ENCODE peak calls at places on chromosome 19, in five cellular contexts. V, U, L, B and P are unnamed samples. For H3K27me3, the result is how much of the 10 kb centered on the place peaks cover.

GRCh38 chr19:45506991-45507863 is at the start of gene VASP:
- DNase-seq in V (no peak), B (peak), U (peak), L (peak), P (peak)

GRCh38 chr19:15404097-15404779 is 14.6 kb downstream of the AKAP8L start:
- DNase-seq in V (no peak), B (no peak), U (no peak), L (no peak), P (no peak)

GRCh38 chr19:51887522-51888498 is at the start of gene ZNF577:
- DNase-seq in U (peak), L (peak), V (peak), B (peak), P (peak)

GRCh38 chr19:41386442-41386841 is 10.1 kb downstream of the TMEM91 start:
- DNase-seq in L (no peak), V (no peak), U (no peak), B (peak), P (no peak)

GRCh38 chr19:6246174-6247006 is 33.4 kb downstream of the MLLT1 start:
- DNase-seq in U (no peak), V (no peak), B (no peak), L (no peak), P (no peak)

GRCh38 chr19:8526345-8527062 is 12.5 kb upstream of the ZNF414 start:
- DNase-seq in U (peak), B (peak), V (peak), L (peak), P (peak)

GRCh38 chr19:40740747-40741146 is 9.5 kb downstream of the ACTMAP start:
- DNase-seq in U (no peak), V (no peak), B (peak), L (no peak), P (no peak)

GRCh38 chr19:8631425-8631819 is 989 bp downstream of the NFILZ start:
- DNase-seq in V (no peak), B (no peak), U (no peak), L (peak), P (peak)

GRCh38 chr19:1275976-1276619 is 768 bp downstream of the FAM174C start:
- DNase-seq in U (no peak), B (no peak), V (no peak), L (no peak), P (no peak)

GRCh38 chr19:42175952-42176648 is 41.4 kb downstream of the DEDD2 start:
- DNase-seq in V (no peak), U (peak), B (no peak), L (no peak), P (no peak)

GRCh38 chr19:58575183-58576041 is 2.3 kb upstream of the MZF1 start:
- DNase-seq in B (peak), U (peak), L (peak), V (peak), P (peak)

GRCh38 chr19:49790866-49791265 is 22.2 kb downstream of the FUZ start:
- DNase-seq in L (peak), U (no peak), B (peak), V (no peak), P (no peak)

GRCh38 chr19:44975444-44975843 is 20.3 kb downstream of the CLPTM1 start:
- DNase-seq in V (no peak), L (no peak), U (no peak), B (no peak), P (no peak)

GRCh38 chr19:3507371-3508120 is 1.4 kb downstream of the FZR1 start:
- DNase-seq in V (no peak), L (no peak), B (no peak), U (peak), P (no peak)

GRCh38 chr19:19275166-19275565 is 2.1 kb upstream of the TM6SF2 start:
- DNase-seq in L (no peak), U (no peak), V (no peak), B (no peak), P (no peak)

GRCh38 chr19:19274146-19274545 is 1.0 kb upstream of the TM6SF2 start:
- DNase-seq in L (no peak), B (no peak), U (no peak), V (no peak), P (peak)

GRCh38 chr19:19276851-19277250 is 3.8 kb upstream of the TM6SF2 start:
- DNase-seq in U (no peak), L (no peak), B (no peak), V (no peak), P (no peak)

GRCh38 chr19:19276386-19276785 is 3.3 kb upstream of the TM6SF2 start:
- DNase-seq in B (no peak), L (no peak), V (peak), U (no peak), P (no peak)

GRCh38 chr19:19274716-19275115 is 1.6 kb upstream of the TM6SF2 start:
- DNase-seq in V (no peak), L (no peak), B (no peak), U (no peak), P (no peak)
- H3K27me3 ChIP-seq in V (under half), L (under half), B (under half), U (under half), P (under half)

DNA sequence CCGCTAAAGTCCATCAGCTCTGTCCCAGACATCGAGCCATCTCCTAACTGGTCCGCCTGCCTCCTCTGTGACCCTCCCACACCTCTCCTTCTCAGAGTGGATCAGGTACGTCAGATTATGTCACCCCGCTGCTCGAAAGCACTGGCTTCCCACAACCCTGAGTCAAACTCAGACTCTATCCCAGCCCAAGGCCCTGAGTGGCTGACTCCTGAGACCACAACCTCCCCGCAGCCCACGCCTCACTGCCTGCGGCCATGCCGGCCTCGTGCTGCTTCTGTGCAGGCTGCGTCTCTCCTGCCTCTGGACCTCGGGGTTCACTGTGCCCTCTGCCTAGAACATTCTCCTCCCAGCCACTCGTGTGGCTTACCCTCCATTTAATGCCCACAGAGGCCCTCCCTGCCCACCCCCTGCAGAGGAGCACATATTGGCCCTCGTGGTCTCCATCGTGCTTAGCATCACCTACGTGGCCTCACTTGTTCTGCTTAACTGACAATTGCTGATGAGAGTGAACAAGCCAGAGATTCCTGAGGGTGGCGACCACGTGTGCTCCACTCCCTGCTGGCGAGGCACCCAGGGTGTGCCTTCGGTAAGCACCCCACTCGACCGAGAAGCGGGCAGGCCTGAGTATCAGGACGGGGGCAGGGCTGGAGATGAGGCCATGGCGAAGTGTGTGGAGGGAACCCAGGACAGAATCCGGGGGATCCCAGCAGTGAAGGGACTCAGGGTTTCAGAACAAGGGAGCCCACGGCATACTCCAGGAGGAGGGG is 13.5 kb upstream of the FKRP start:
- DNase-seq in U (no peak), B (no peak), L (no peak), V (no peak), P (no peak)
- H3K27ac ChIP-seq in U (no peak), B (peak), L (no peak), V (no peak), P (no peak)

GRCh38 chr19:12484011-12484370 is 625 bp downstream of the ZNF709 start:
- DNase-seq in L (no peak), U (no peak), B (no peak), V (no peak), P (no peak)

GRCh38 chr19:12484371-12485322 is at the start of gene ZNF709:
- DNase-seq in U (peak), B (peak), L (peak), V (peak), P (peak)

GRCh38 chr19:12485571-12485970 is 955 bp upstream of the ZNF709 start:
- DNase-seq in V (no peak), L (no peak), U (peak), B (no peak), P (no peak)

GRCh38 chr19:12481781-12482504 is 2.7 kb downstream of the ZNF709 start:
- DNase-seq in B (no peak), L (no peak), U (no peak), V (no peak), P (no peak)

DNA sequence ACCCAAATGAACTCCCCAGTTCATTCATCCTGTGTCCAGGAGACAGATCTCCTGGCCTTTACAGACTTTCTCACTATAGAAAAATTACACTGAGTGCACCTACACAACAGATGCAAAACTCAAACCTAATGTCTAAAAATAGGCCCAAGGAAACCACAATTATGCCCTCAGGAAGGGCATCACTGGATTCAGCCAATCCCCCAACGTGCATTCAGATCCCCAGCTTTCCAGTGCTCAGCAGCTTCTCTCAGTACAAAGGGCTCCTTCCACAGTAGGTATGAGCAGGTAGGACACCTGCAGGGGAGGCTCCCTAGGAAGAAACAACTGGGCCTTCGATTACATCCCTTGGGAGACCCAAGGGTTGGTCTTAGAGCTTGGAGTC is 2.1 kb downstream of the ZNF709 start:
- DNase-seq in U (no peak), L (no peak), V (no peak), B (no peak), P (peak)
- H3K4me3 ChIP-seq in U (no peak), L (no peak), V (no peak), B (no peak), P (no peak)

DNA sequence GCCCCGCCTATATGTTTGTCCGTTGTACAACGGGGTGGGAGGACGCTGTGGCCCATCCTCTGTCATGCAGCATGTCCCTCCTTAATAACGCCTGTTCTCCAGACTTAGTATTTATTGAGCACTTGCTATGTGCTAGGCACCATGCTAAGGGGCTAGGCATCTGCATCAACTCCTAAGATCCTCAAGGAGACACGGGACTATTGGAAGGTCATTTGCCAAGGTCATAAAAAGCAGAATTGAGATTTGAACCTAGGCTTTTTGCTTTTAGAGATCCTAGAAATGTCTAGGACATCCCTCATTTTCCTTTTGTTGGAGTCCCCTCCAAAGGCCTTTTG is 1.8 kb upstream of the MAST1 start:
- DNase-seq in U (no peak), L (no peak), B (no peak), V (no peak), P (no peak)
- H3K27me3 ChIP-seq in U (under half), L (under half), B (half or more), V (half or more), P (under half)

GRCh38 chr19:13984875-13985741 is 21.0 kb downstream of the RFX1 start:
- DNase-seq in U (no peak), L (no peak), B (no peak), V (no peak), P (no peak)
- H3K27ac ChIP-seq in U (peak), L (no peak), B (peak), V (no peak), P (no peak)

GRCh38 chr19:48539503-48540096 is 12.4 kb upstream of the SULT2B1 start:
- DNase-seq in L (no peak), B (no peak), U (no peak), V (no peak), P (peak)
- H3K4me3 ChIP-seq in L (no peak), B (no peak), U (no peak), V (no peak), P (no peak)

GRCh38 chr19:13096968-13097330 is 5.7 kb downstream of the LYL1 start:
- DNase-seq in B (no peak), L (no peak), U (no peak), V (no peak), P (no peak)

GRCh38 chr19:13099073-13099999 is 3.3 kb downstream of the LYL1 start:
- DNase-seq in L (peak), B (peak), U (peak), V (no peak), P (no peak)

GRCh38 chr19:13097331-13098258 is 5.1 kb downstream of the LYL1 start:
- DNase-seq in V (no peak), L (peak), B (no peak), U (peak), P (no peak)

GRCh38 chr19:13100031-13100588 is 2.5 kb downstream of the LYL1 start:
- DNase-seq in B (no peak), U (no peak), L (no peak), V (no peak), P (no peak)

GRCh38 chr19:13098291-13099072 is 4.2 kb downstream of the LYL1 start:
- DNase-seq in U (peak), B (no peak), V (no peak), L (peak), P (no peak)
- H3K27me3 ChIP-seq in U (half or more), B (under half), V (under half), L (under half), P (under half)